ENCODE peak calls at places on chromosomes 4 and X, in five cellular contexts. W is thoracic aorta, Y is adipocyte, A is lung, E is neural progenitor cell. T is an unnamed sample. For H3K9me3 and H3K36me3, the result is how much of the 10 kb centered on the place peaks cover.

GRCh38 chrX:84907324-84907946 is 96.2 kb upstream of the APOOL start:
- DNase-seq in W (no peak), Y (peak), A (no peak), E (peak), T (no peak)

GRCh38 chrX:115147220-115147619 is 42.0 kb upstream of the RBMXL3 start:
- DNase-seq in W (no peak), Y (peak), A (no peak), E (no peak), T (no peak)

GRCh38 chr4:86918539-86919072 is 16.2 kb upstream of the AFF1 start:
- DNase-seq in W (no peak), Y (peak), A (no peak), E (no peak), T (no peak)

GRCh38 chr4:154549894-154550790 is at the start of gene PLRG1:
- DNase-seq in W (peak), Y (peak), A (peak), E (peak), T (peak)

GRCh38 chr4:80073362-80074008 is 456 bp upstream of the ANTXR2 start:
- DNase-seq in W (no peak), Y (no peak), A (no peak), E (no peak), T (no peak)

GRCh38 chr4:176001171-176002006 is 64.3 kb upstream of the WDR17 start:
- DNase-seq in W (no peak), Y (peak), A (peak), E (peak), T (no peak)

GRCh38 chr4:102439835-102440234 is 61.3 kb upstream of the NFKB1 start:
- DNase-seq in W (no peak), Y (peak), A (no peak), E (no peak), T (no peak)

GRCh38 chr4:138686078-138686477 is 329.5 kb upstream of the NOCT start:
- DNase-seq in W (no peak), Y (no peak), A (no peak), E (no peak), T (no peak)

GRCh38 chr4:107619065-107619464 is 101.0 kb downstream of the PAPSS1 start:
- DNase-seq in W (no peak), Y (peak), A (no peak), E (no peak), T (no peak)

GRCh38 chrX:22159071-22159470 is 113.6 kb upstream of the CBLL2 start:
- DNase-seq in W (no peak), Y (peak), A (no peak), E (no peak), T (no peak)

GRCh38 chr4:118373614-118374255 is 20.9 kb upstream of the PRSS12 start:
- DNase-seq in W (no peak), Y (peak), A (no peak), E (no peak), T (no peak)

GRCh38 chr4:15003441-15003890 is 1.2 kb downstream of the CPEB2 start:
- DNase-seq in W (no peak), Y (peak), A (peak), E (peak), T (peak)

GRCh38 chr4:43330288-43330687 is 437.8 kb downstream of the GRXCR1 start:
- DNase-seq in W (no peak), Y (no peak), A (no peak), E (no peak), T (no peak)

DNA sequence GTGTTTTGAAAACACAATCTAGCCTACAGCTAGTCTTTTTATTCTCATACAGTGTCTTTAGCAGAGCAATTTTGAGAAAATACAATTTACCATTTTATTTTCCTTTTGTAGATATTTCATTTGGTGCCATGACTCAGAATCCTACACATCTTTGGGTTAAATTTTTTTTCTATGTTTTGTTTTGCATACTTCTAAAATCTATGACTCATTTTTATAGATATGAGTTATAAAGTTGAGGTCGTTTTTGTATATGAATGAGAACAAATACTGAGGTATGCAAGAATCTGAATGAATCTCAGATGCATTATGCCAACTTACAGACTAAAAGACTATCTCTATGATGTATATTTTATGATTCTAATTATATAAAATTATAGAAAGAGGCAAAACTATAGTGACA is 206.5 kb upstream of the ANXA10 start:
- DNase-seq in W (no peak), Y (peak), A (no peak), E (no peak), T (no peak)
- H3K9me3 ChIP-seq in W (under half), Y (under half), A (under half), E (under half), T (under half)

GRCh38 chr4:1743551-1743950 is 22.2 kb downstream of the TACC3 start:
- DNase-seq in W (no peak), Y (no peak), A (no peak), E (no peak), T (no peak)
- H3K36me3 ChIP-seq in W (under half), Y (under half), A (under half), E (under half), T (under half)

DNA sequence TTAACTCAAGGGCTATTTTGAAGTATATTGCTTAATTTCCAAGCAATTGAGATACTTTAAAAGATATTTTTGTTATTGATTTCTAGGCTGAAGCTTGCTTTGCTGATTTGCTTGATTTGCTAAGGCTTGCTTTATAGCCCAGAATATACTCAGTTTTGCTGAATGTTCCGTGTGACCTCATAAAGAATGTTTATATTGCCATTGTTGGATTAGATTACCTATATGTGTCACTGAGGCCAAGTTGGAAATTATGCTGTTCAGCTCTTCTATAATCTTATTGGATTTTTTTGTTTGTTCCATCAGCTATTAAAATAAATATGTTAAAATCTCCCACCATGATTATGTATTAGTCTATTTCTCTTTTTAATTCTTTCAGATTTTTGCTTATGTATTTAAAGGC is 13.0 kb downstream of the TBC1D19 start:
- DNase-seq in W (no peak), Y (no peak), A (no peak), E (no peak), T (no peak)
- H3K9me3 ChIP-seq in W (under half), Y (under half), A (under half), E (under half), T (under half)

GRCh38 chr4:26412381-26413372 is 77.6 kb downstream of the CCKAR start:
- DNase-seq in W (no peak), Y (peak), A (peak), E (peak), T (no peak)
- H3K36me3 ChIP-seq in W (under half), Y (under half), A (under half), E (under half), T (under half)

DNA sequence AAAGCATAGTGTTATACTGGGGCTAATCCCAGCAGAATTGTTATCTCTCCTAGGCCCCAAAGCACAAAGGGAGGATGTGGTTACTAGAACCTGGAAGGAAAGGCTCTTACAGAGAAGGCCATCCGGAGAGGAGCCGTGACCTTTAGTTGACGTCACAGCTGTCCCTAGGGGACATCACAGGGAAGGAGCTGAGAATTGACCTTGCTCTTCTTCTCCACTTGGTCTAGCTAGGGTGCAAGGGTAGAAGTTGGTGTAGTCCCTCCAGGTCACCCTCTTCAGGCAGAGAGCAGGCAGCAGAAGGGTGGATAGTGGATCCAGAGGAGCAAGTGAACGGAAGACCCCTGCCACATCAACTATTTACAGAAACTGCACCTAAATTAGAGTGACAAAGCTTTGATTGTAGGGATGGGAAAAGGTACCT is 22.8 kb upstream of the FGF2 start:
- DNase-seq in W (no peak), Y (no peak), A (no peak), E (no peak), T (no peak)
- H3K9me3 ChIP-seq in W (under half), Y (under half), A (under half), E (under half), T (under half)

T was measured in Peyer's patch.